ENCODE peak calls at places on chromosomes 6 and 20, in four cellular contexts. K is osteoblast; C is Panc1; M is effector memory CD8-positive, alpha-beta T cell. U is an unnamed sample.

GRCh38 chr6:26025894-26026832 is 61.1 kb upstream of the HFE start:
- DNase-seq in K (no peak), C (peak; percentile 90), M (peak; percentile 91), U (peak; percentile 94)

GRCh38 chr6:39334039-39334438 is 11.5 kb upstream of the KCNK16 start:
- DNase-seq in K (peak; percentile 56), C (no peak), M (no peak), U (no peak)

GRCh38 chr20:58297394-58297793 is 12.1 kb upstream of the RAB22A start:
- DNase-seq in K (no peak), C (no peak), M (no peak), U (no peak)

GRCh38 chr6:67667640-67668422 is 967.3 kb upstream of the ADGRB3 start:
- DNase-seq in K (no peak), C (no peak), M (no peak), U (no peak)

GRCh38 chr20:63404129-63405085 is 43.3 kb upstream of the CHRNA4 start:
- DNase-seq in K (no peak), C (no peak), M (no peak), U (no peak)

GRCh38 chr20:14853079-14853478 is 515.7 kb upstream of the FLRT3 start:
- DNase-seq in K (no peak), C (no peak), M (no peak), U (no peak)

GRCh38 chr20:6492396-6493055 is 275.0 kb upstream of the BMP2 start:
- DNase-seq in K (no peak), C (no peak), M (no peak), U (no peak)

GRCh38 chr6:158780963-158781691 is 38.0 kb downstream of the EZR start:
- DNase-seq in K (peak; percentile 58), C (no peak), M (no peak), U (no peak)

GRCh38 chr6:7534192-7534591 is 7.3 kb upstream of the DSP start:
- DNase-seq in K (no peak), C (no peak), M (no peak), U (no peak)

GRCh38 chr6:123527406-123527805 is 109.3 kb downstream of the TRDN start:
- DNase-seq in K (no peak), C (no peak), M (no peak), U (no peak)

GRCh38 chr6:6729971-6730370 is 141.5 kb downstream of the LY86 start:
- DNase-seq in K (no peak), C (no peak), M (no peak), U (no peak)

GRCh38 chr20:53656653-53657288 is 63.1 kb upstream of the ZNF217 start:
- DNase-seq in K (no peak), C (no peak), M (no peak), U (no peak)

GRCh38 chr6:132749111-132749510 is 8.6 kb downstream of the VNN2 start:
- DNase-seq in K (peak; percentile 65), C (no peak), M (no peak), U (no peak)

GRCh38 chr6:10030942-10031537 is 383.8 kb downstream of the TFAP2A start:
- DNase-seq in K (no peak), C (no peak), M (no peak), U (no peak)

GRCh38 chr6:161963181-161963580 is 689.3 kb upstream of the AGPAT4 start:
- DNase-seq in K (peak; percentile 8), C (no peak), M (no peak), U (no peak)

GRCh38 chr20:13238001-13238653 is 17.1 kb downstream of the ISM1 start:
- DNase-seq in K (no peak), C (no peak), M (no peak), U (no peak)

GRCh38 chr6:87155920-87156600 is 695 bp downstream of the ZNF292 start:
- DNase-seq in K (peak; percentile 67), C (no peak), M (peak; percentile 37), U (peak; percentile 5)

GRCh38 chr20:13022401-13023170 is 13.8 kb downstream of the SPTLC3 start:
- DNase-seq in K (peak; percentile 75), C (no peak), M (no peak), U (no peak)

GRCh38 chr20:4811661-4812181 is 90.0 kb downstream of the PRND start:
- DNase-seq in K (no peak), C (no peak), M (peak; percentile 67), U (peak; percentile 84)

GRCh38 chr6:136288566-136289326 is 900 bp downstream of the BCLAF1 start:
- DNase-seq in K (peak; percentile 94), C (no peak), M (peak; percentile 94), U (peak; percentile 97)

GRCh38 chr6:63882208-63882607 is 246.6 kb downstream of the PHF3 start:
- DNase-seq in K (no peak), C (peak; percentile 4), M (no peak), U (no peak)

GRCh38 chr20:37519508-37520416 is 1.3 kb upstream of the NNAT start:
- DNase-seq in K (no peak), C (no peak), M (no peak), U (no peak)

GRCh38 chr6:169312658-169313346 is 59.2 kb upstream of the THBS2 start:
- DNase-seq in K (peak; percentile 11), C (no peak), M (no peak), U (no peak)

GRCh38 chr20:11473971-11474370 is 443.7 kb upstream of the BTBD3 start:
- DNase-seq in K (no peak), C (no peak), M (no peak), U (no peak)

GRCh38 chr6:24985313-24985712 is 49.6 kb upstream of the RIPOR2 start:
- DNase-seq in K (peak; percentile 35), C (no peak), M (no peak), U (no peak)

U was measured in central memory CD4-positive, alpha-beta T cell.